ENCODE peak calls at places on chromosomes 13 and 19, in four cellular contexts. W is mesendoderm, F is H9, H is trophoblast cell. C is an unnamed sample.
A peak's percentile ranks its signal among the peaks of the same experiment; 100 is the strongest.

GRCh38 chr13:85601526-85601925 is 197.7 kb downstream of the SLITRK6 start:
- DNase-seq in W (no peak), F (no peak), H (no peak), C (no peak)

GRCh38 chr19:54464044-54464623 is 556 bp upstream of the LENG9 start:
- DNase-seq in W (peak; percentile 99), F (peak; percentile 99), H (peak; percentile 99), C (peak; percentile 93)

GRCh38 chr19:44795398-44795987 is 13.4 kb upstream of the BCAM start:
- DNase-seq in W (no peak), F (no peak), H (no peak), C (no peak)

GRCh38 chr13:44401577-44401976 is 28.0 kb downstream of the SERP2 start:
- DNase-seq in W (no peak), F (no peak), H (no peak), C (no peak)

GRCh38 chr13:35979378-35979911 is 151.7 kb downstream of the DCLK1 start:
- DNase-seq in W (peak; percentile 39), F (no peak), H (peak; percentile 79), C (no peak)

GRCh38 chr19:39342647-39343305 is 555 bp downstream of the SAMD4B start:
- DNase-seq in W (peak; percentile 48), F (no peak), H (peak; percentile 21), C (no peak)

GRCh38 chr13:46830405-46831005 is 33.5 kb upstream of the ESD start:
- DNase-seq in W (no peak), F (no peak), H (peak; percentile 15), C (no peak)

GRCh38 chr13:103371271-103371670 is 305.1 kb upstream of the SLC10A2 start:
- DNase-seq in W (no peak), F (no peak), H (peak; percentile 60), C (no peak)

GRCh38 chr13:89267734-89268133 is 1596.6 kb downstream of the SLITRK5 start:
- DNase-seq in W (peak; percentile 3), F (no peak), H (no peak), C (no peak)

GRCh38 chr19:38228491-38229439 is 4.7 kb upstream of the DPF1 start:
- DNase-seq in W (peak; percentile 63), F (peak; percentile 64), H (no peak), C (no peak)

GRCh38 chr19:35216833-35217707 is 11.5 kb downstream of the FAM187B start:
- DNase-seq in W (peak; percentile 63), F (peak; percentile 56), H (peak; percentile 75), C (no peak)

GRCh38 chr13:81381560-81381959 is 1040.6 kb upstream of the SPRY2 start:
- DNase-seq in W (no peak), F (no peak), H (no peak), C (no peak)

GRCh38 chr13:30898721-30899188 is 7.3 kb upstream of the MEDAG start:
- DNase-seq in W (peak; percentile 33), F (no peak), H (peak; percentile 3), C (no peak)

GRCh38 chr13:74250738-74251190 is 116.6 kb upstream of the KLF12 start:
- DNase-seq in W (no peak), F (no peak), H (peak; percentile 17), C (no peak)

GRCh38 chr19:55082023-55082851 is 6.6 kb downstream of the EPS8L1 start:
- DNase-seq in W (peak; percentile 74), F (peak; percentile 97), H (no peak), C (no peak)

GRCh38 chr13:43054803-43055802 is 31.7 kb downstream of the DNAJC15 start:
- DNase-seq in W (peak; percentile 99), F (peak; percentile 43), H (peak; percentile 17), C (no peak)

GRCh38 chr19:54517483-54517882 is 14.9 kb downstream of the LAIR2 start:
- DNase-seq in W (peak; percentile 47), F (peak; percentile 29), H (peak; percentile 91), C (no peak)

GRCh38 chr19:45492627-45493470 is 4.0 kb downstream of the RTN2 start:
- DNase-seq in W (peak; percentile 91), F (peak; percentile 94), H (peak; percentile 84), C (peak; percentile 89)

GRCh38 chr13:50732712-50733111 is 110.8 kb downstream of the DLEU7 start:
- DNase-seq in W (no peak), F (no peak), H (peak; percentile 17), C (no peak)

GRCh38 chr19:27822336-27822735 is 1390.6 kb downstream of the UQCRFS1 start:
- DNase-seq in W (no peak), F (no peak), H (no peak), C (no peak)

GRCh38 chr19:38837656-38838121 is 6.1 kb upstream of the ECH1 start:
- DNase-seq in W (peak; percentile 54), F (no peak), H (peak; percentile 99), C (no peak)

GRCh38 chr13:111920306-111920931 is 146.5 kb upstream of the SOX1 start:
- DNase-seq in W (no peak), F (peak; percentile 22), H (no peak), C (no peak)

GRCh38 chr13:46604226-46604968 is 51.4 kb downstream of the LRCH1 start:
- DNase-seq in W (peak; percentile 67), F (no peak), H (peak; percentile 80), C (no peak)

GRCh38 chr13:77916481-77916880 is 2.1 kb downstream of the EDNRB start:
- DNase-seq in W (no peak), F (no peak), H (no peak), C (no peak)

GRCh38 chr13:50617134-50617721 is 226.3 kb downstream of the DLEU7 start:
- DNase-seq in W (no peak), F (no peak), H (no peak), C (no peak)

GRCh38 chr13:74289861-74290260 is 155.7 kb upstream of the KLF12 start:
- DNase-seq in W (no peak), F (no peak), H (no peak), C (no peak)

GRCh38 chr19:6744381-6745288 is 5.2 kb downstream of the TRIP10 start:
- DNase-seq in W (peak; percentile 67), F (no peak), H (peak; percentile 73), C (no peak)

GRCh38 chr19:41323023-41323422 is 13.1 kb downstream of the CCDC97 start:
- DNase-seq in W (no peak), F (no peak), H (peak; percentile 38), C (no peak)

GRCh38 chr13:46983881-46984280 is 87.0 kb upstream of the HTR2A start:
- DNase-seq in W (no peak), F (no peak), H (no peak), C (no peak)

GRCh38 chr19:31141301-31141700 is 207.9 kb downstream of the TSHZ3 start:
- DNase-seq in W (no peak), F (no peak), H (no peak), C (no peak)

GRCh38 chr19:31135841-31136240 is 213.4 kb downstream of the TSHZ3 start:
- DNase-seq in W (no peak), F (no peak), H (no peak), C (no peak)

GRCh38 chr19:31139871-31140505 is 209.2 kb downstream of the TSHZ3 start:
- DNase-seq in W (no peak), F (no peak), H (peak; percentile 47), C (no peak)

GRCh38 chr19:31140717-31141116 is 208.5 kb downstream of the TSHZ3 start:
- DNase-seq in W (peak; percentile 5), F (no peak), H (no peak), C (no peak)

GRCh38 chr19:31138077-31138476 is 211.2 kb downstream of the TSHZ3 start:
- DNase-seq in W (no peak), F (no peak), H (no peak), C (no peak)
- H3K23ac ChIP-seq in W (no peak overlapping the region), F (no peak overlapping the region), H (no peak overlapping the region), C (no peak overlapping the region)

DNA sequence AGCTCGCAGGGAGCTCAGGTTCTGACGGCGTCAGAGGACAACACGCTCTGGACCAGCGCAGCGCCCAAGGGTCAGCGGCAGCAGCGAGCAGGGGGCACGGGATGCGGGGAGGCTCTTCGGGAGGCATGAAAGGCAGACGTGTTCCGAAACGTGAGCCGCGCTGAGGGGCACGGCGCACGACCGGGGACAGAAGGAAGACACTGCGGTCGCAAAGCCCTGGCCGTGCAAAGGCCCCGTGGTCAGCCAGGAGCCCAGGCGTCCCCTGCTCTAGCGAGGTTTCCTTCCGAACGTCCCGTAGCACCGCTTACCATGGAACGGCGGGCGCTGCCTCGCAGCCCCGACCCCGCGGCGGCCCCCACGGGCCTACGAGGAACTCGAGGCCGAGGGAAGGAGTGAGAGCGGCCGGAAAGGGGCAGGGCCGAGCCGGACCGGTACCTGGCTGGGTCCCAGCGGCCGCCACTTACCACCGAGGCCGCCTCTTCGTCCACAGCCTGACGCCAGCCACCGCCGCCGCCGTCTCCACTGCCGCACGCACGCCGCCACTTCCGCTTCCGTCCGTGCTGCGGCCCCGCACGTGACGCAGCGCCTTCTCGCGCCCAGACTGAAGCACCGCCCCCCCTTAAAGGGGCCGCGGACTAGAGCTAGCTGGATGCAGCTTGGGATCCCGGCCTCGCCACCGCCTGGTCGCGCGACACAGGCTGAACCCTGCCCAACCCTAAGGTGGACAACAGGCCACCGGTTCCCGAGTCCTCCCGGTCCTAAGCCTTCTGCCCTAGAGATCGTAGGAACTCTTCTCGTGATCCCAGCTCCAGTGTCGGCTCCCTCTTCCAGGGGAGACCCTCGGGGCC is 9.4 kb downstream of the ABHD17A start:
- DNase-seq in W (peak; percentile 95), F (peak; percentile 91), H (peak; percentile 94), C (peak; percentile 88)
- H3K79me2 ChIP-seq in W (peaks cover 21% of the 10 kb centered on the region), F (peaks cover 9% of the 10 kb centered on the region), H (peaks cover 14% of the 10 kb centered on the region), C (no peaks in the 10 kb centered on the region)

GRCh38 chr19:3663838-3664237 is 36.4 kb downstream of the PIP5K1C start:
- DNase-seq in W (no peak), F (no peak), H (no peak), C (no peak)

GRCh38 chr19:3667037-3667638 is 33.1 kb downstream of the PIP5K1C start:
- DNase-seq in W (no peak), F (no peak), H (no peak), C (no peak)

GRCh38 chr19:3667766-3668165 is 32.5 kb downstream of the PIP5K1C start:
- DNase-seq in W (no peak), F (no peak), H (no peak), C (no peak)

GRCh38 chr19:3665681-3666544 is 34.4 kb downstream of the PIP5K1C start:
- DNase-seq in W (no peak), F (peak; percentile 70), H (peak; percentile 55), C (peak; percentile 96)

GRCh38 chr19:3664879-3665642 is 35.2 kb downstream of the PIP5K1C start:
- DNase-seq in W (no peak), F (no peak), H (no peak), C (no peak)
- H3K23ac ChIP-seq in W (no peak overlapping the region), F (no peak overlapping the region), H (no peak overlapping the region), C (no peak overlapping the region)

DNA sequence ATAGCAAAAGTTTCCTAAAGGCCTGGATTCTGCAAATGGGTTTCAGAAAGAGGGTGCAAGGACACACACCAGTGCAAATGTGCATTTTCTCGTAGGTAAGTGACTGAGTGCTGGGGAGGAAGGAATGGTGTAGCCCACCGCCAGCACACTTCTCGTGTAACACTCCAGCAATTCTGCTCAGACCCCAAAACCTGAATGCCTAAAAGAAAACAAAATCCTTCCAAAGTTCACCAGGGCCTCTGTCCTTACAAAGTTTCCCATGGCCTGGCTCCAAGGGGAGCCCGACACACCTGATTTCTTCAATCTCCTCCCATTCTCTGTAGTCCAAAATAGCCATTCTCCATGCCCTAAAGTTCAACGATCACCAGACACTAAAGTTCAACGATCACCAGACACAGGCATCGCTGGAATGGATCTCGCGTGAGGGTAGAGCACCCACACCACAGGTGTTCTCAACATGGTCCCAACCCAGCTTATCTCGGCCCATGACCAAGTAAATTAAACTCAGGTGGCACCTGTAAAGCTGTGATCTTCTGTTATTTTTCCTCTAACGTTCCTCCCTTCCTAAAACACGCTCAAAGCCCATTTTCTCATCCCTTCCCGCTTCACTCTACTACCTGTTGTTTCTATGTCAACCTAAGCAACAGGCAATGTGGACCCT is 46.0 kb downstream of the ABCC4 start:
- DNase-seq in W (no peak), F (no peak), H (no peak), C (no peak)
- H3K79me2 ChIP-seq in W (no peaks in the 10 kb centered on the region), F (no peaks in the 10 kb centered on the region), H (no peaks in the 10 kb centered on the region), C (no peaks in the 10 kb centered on the region)

GRCh38 chr19:3959766-3960131 is 11.2 kb downstream of the DAPK3 start:
- DNase-seq in W (no peak), F (peak; percentile 20), H (no peak), C (no peak)
- H3K23ac ChIP-seq in W (no peak overlapping the region), F (no peak overlapping the region), H (no peak overlapping the region), C (no peak overlapping the region)

C was measured in H1.